ENCODE peak calls at places on chromosomes 1 and 21, in nine cellular contexts. Q is DMS153; K is upper lobe of right lung; G is stimulated activated CD8-positive, alpha-beta memory T cell treated with anti-CD3 and anti-CD28 coated beads, Interleukin-7, amount 100 ng/mL, for 24 hours; M is WTC11; F is left colon; E is T1000; B is HS-27A; W is left kidney. S is an unnamed sample.

GRCh38 chr21:42438316-42439205 is 34.9 kb downstream of the UBASH3A start:
- DNase-seq in B (no peak), E (no peak), Q (no peak), W (no peak), M (no peak), G (no peak), K (no peak), F (peak), S (no peak)

GRCh38 chr1:226309398-226310122 is 596 bp upstream of the LIN9 start:
- DNase-seq in F (no peak), E (no peak), M (peak), W (peak), K (no peak), Q (no peak), B (no peak), G (no peak), S (no peak)

GRCh38 chr1:161549652-161550051 is at the start of gene FCGR3A:
- DNase-seq in Q (no peak), B (no peak), F (no peak), W (no peak), M (no peak), K (no peak), G (no peak), E (no peak), S (no peak)

GRCh38 chr1:87462894-87463293 is 134.2 kb downstream of the LMO4 start:
- DNase-seq in Q (no peak), M (no peak), K (no peak), W (no peak), E (no peak), F (no peak), G (no peak), B (no peak), S (no peak)

GRCh38 chr1:112544753-112545152 is 36.0 kb downstream of the WNT2B start:
- DNase-seq in M (no peak), E (no peak), G (no peak), K (no peak), B (no peak), F (no peak), Q (no peak), W (no peak), S (no peak)

GRCh38 chr1:43708006-43708412 is 673 bp downstream of the ST3GAL3 start:
- DNase-seq in B (no peak), G (no peak), W (peak), M (peak), Q (no peak), F (no peak), K (no peak), E (no peak), S (no peak)

GRCh38 chr1:54872041-54872342 is 15.0 kb downstream of the DHCR24 start:
- DNase-seq in G (no peak), B (no peak), M (no peak), Q (no peak), K (no peak), E (no peak), F (no peak), W (peak), S (no peak)

GRCh38 chr1:29413661-29414060 is 177.3 kb downstream of the PTPRU start:
- DNase-seq in W (no peak), M (no peak), E (no peak), K (no peak), F (no peak), B (no peak), Q (no peak), G (no peak), S (no peak)

GRCh38 chr1:166944186-166944967 is 31.0 kb downstream of the ILDR2 start:
- DNase-seq in G (no peak), K (no peak), Q (no peak), W (no peak), M (no peak), F (no peak), B (no peak), E (no peak), S (no peak)

GRCh38 chr1:165842363-165843129 is 15.1 kb downstream of the UCK2 start:
- DNase-seq in W (peak), K (no peak), E (no peak), B (no peak), F (no peak), G (no peak), Q (peak), M (no peak), S (no peak)

GRCh38 chr1:203765029-203765837 is at the start of gene LAX1:
- DNase-seq in G (peak), F (peak), Q (no peak), E (no peak), M (no peak), W (no peak), B (no peak), K (peak), S (peak)

GRCh38 chr1:106768077-106768476 is 288.4 kb upstream of the PRMT6 start:
- DNase-seq in F (no peak), M (no peak), B (no peak), W (no peak), G (no peak), K (no peak), Q (no peak), E (no peak), S (no peak)

GRCh38 chr1:229664133-229664689 is 38.2 kb downstream of the URB2 start:
- DNase-seq in E (peak), Q (no peak), K (no peak), G (peak), B (no peak), M (no peak), F (no peak), W (no peak), S (no peak)

GRCh38 chr1:30452925-30453324 is 270.5 kb downstream of the MATN1 start:
- DNase-seq in F (no peak), G (no peak), Q (no peak), K (peak), E (no peak), W (no peak), B (no peak), M (no peak), S (no peak)

GRCh38 chr1:43834280-43835140 is 99.1 kb upstream of the ARTN start:
- DNase-seq in K (peak), M (no peak), G (no peak), W (no peak), E (peak), Q (no peak), B (peak), F (no peak), S (no peak)

GRCh38 chr1:223788746-223789415 is 56.9 kb downstream of the TP53BP2 start:
- DNase-seq in K (no peak), Q (no peak), W (no peak), E (no peak), G (no peak), B (no peak), F (no peak), M (no peak), S (no peak)

GRCh38 chr1:183804382-183804781 is 538 bp upstream of the RGL1 start:
- DNase-seq in G (no peak), Q (no peak), M (no peak), W (peak), E (no peak), F (no peak), K (no peak), B (no peak), S (no peak)

GRCh38 chr1:228898582-228898992 is 163.3 kb downstream of the RHOU start:
- DNase-seq in W (no peak), F (no peak), B (no peak), G (no peak), K (no peak), Q (no peak), E (no peak), M (no peak), S (no peak)

GRCh38 chr1:82503805-82504204 is 703.1 kb downstream of the ADGRL2 start:
- DNase-seq in W (no peak), E (peak), G (no peak), F (no peak), K (no peak), Q (no peak), M (no peak), B (no peak), S (no peak)

GRCh38 chr1:70142120-70142519 is 63.3 kb downstream of the LRRC40 start:
- DNase-seq in E (no peak), B (no peak), F (no peak), M (no peak), K (no peak), G (no peak), W (peak), Q (no peak), S (no peak)

GRCh38 chr1:79792212-79792575 is 785.7 kb upstream of the ADGRL4 start:
- DNase-seq in E (no peak), K (no peak), B (no peak), M (no peak), G (no peak), Q (no peak), W (no peak), F (no peak), S (no peak)

GRCh38 chr1:206573772-206574161 is 38.5 kb downstream of the EIF2D start:
- DNase-seq in E (no peak), K (no peak), B (no peak), F (no peak), W (no peak), M (no peak), G (no peak), Q (no peak), S (no peak)

GRCh38 chr21:27423073-27423472 is 456.2 kb upstream of the ADAMTS5 start:
- DNase-seq in G (no peak), W (no peak), Q (no peak), B (peak), M (no peak), K (no peak), F (no peak), E (peak), S (peak)